ENCODE peak calls at places on chromosomes 11 and 22, in seven cellular contexts. B, L, A, Z, F, C and X are unnamed samples.

GRCh38 chr11:69287968-69288882 is 5.7 kb upstream of the MYEOV start:
- DNase-seq in A (no peak), B (no peak), Z (no peak), L (no peak), F (no peak), C (no peak), X (no peak)

GRCh38 chr11:104151404-104152204 is 12.3 kb downstream of the PDGFD start:
- DNase-seq in F (no peak), Z (no peak), L (peak; percentile 13), B (no peak), C (peak; percentile 52), A (peak; percentile 49), X (no peak)

GRCh38 chr22:39545310-39546063 is 12.9 kb upstream of the RPS19BP1 start:
- DNase-seq in C (peak; percentile 41), F (no peak), Z (peak; percentile 70), L (peak; percentile 62), A (peak; percentile 48), B (peak; percentile 76), X (no peak)

GRCh38 chr22:17581056-17581455 is 17.8 kb downstream of the SLC25A18 start:
- DNase-seq in L (no peak), F (no peak), C (no peak), A (no peak), Z (no peak), B (no peak), X (no peak)

GRCh38 chr11:50187220-50187619 is 154.5 kb downstream of the OR4C45 start:
- DNase-seq in C (no peak), Z (no peak), F (no peak), L (no peak), A (no peak), B (no peak), X (no peak)

GRCh38 chr11:108672113-108672512 is 7.2 kb downstream of the DDX10 start:
- DNase-seq in F (no peak), Z (no peak), A (peak; percentile 84), C (peak; percentile 58), L (peak; percentile 37), B (no peak), X (no peak)

GRCh38 chr11:67345247-67345948 is 7.9 kb downstream of the POLD4 start:
- DNase-seq in F (no peak), L (no peak), B (no peak), Z (no peak), A (no peak), C (peak; percentile 82), X (no peak)

GRCh38 chr11:289706-290620 is 1.0 kb downstream of the PGGHG start:
- DNase-seq in Z (no peak), C (no peak), L (no peak), A (no peak), B (no peak), F (no peak), X (no peak)

GRCh38 chr11:69053546-69054396 is 5.0 kb downstream of the TPCN2 start:
- DNase-seq in B (no peak), L (no peak), Z (no peak), A (no peak), C (no peak), F (no peak), X (no peak)

GRCh38 chr11:22624742-22625447 is 728 bp downstream of the FANCF start:
- DNase-seq in L (peak; percentile 49), C (peak; percentile 50), B (no peak), A (peak; percentile 63), Z (no peak), F (no peak), X (peak; percentile 48)

GRCh38 chr11:61697093-61697492 is 16.9 kb downstream of the DAGLA start:
- DNase-seq in F (no peak), Z (no peak), B (no peak), C (no peak), L (no peak), A (no peak), X (no peak)

GRCh38 chr11:2443881-2444300 is 423 bp downstream of the TRPM5 start:
- DNase-seq in Z (no peak), F (no peak), C (no peak), B (no peak), L (no peak), A (no peak), X (no peak)

GRCh38 chr11:57203359-57203758 is 21.6 kb downstream of the LRRC55 start:
- DNase-seq in B (no peak), L (no peak), C (peak; percentile 14), Z (no peak), A (peak; percentile 72), F (no peak), X (no peak)

GRCh38 chr11:119347242-119347641 is 737 bp upstream of the MFRP start:
- DNase-seq in C (no peak), B (no peak), L (peak; percentile 82), F (no peak), Z (no peak), A (no peak), X (no peak)

GRCh38 chr22:21044931-21045584 is 688 bp upstream of the LRRC74B start:
- DNase-seq in C (no peak), A (peak; percentile 73), L (peak; percentile 54), B (no peak), F (peak; percentile 91), Z (no peak), X (no peak)

GRCh38 chr11:61480936-61481335 is 27.6 kb upstream of the LRRC10B start:
- DNase-seq in Z (no peak), C (no peak), A (peak; percentile 46), L (no peak), F (no peak), B (peak; percentile 72), X (no peak)

GRCh38 chr11:44681698-44682097 is 45.1 kb upstream of the TSPAN18 start:
- DNase-seq in L (peak; percentile 29), B (no peak), F (no peak), Z (no peak), A (peak; percentile 47), C (no peak), X (no peak)

GRCh38 chr22:39207141-39208012 is 37.4 kb downstream of the PDGFB start:
- DNase-seq in A (peak; percentile 34), C (no peak), F (no peak), L (peak; percentile 3), B (no peak), Z (no peak), X (no peak)

GRCh38 chr11:117315285-117316196 is 515 bp downstream of the BACE1 start:
- DNase-seq in Z (peak; percentile 26), A (no peak), F (no peak), B (no peak), L (peak; percentile 69), C (no peak), X (no peak)

GRCh38 chr22:17871726-17872458 is 97.6 kb upstream of the BID start:
- DNase-seq in C (no peak), F (no peak), L (no peak), B (no peak), Z (no peak), A (no peak), X (no peak)

GRCh38 chr11:46160100-46160499 is 38.8 kb upstream of the PHF21A start:
- DNase-seq in Z (no peak), L (no peak), B (no peak), C (no peak), A (no peak), F (no peak), X (no peak)

GRCh38 chr11:71948314-71949027 is 19.6 kb downstream of the RNF121 start:
- DNase-seq in L (no peak), C (peak; percentile 64), F (no peak), B (no peak), A (no peak), Z (no peak), X (no peak)

GRCh38 chr11:11977206-11977938 is 31.1 kb downstream of the DKK3 start:
- DNase-seq in Z (no peak), L (peak; percentile 91), F (peak; percentile 90), B (no peak), A (peak; percentile 92), C (peak; percentile 74), X (peak; percentile 56)

GRCh38 chr22:49977578-49977977 is 17.0 kb downstream of the PIM3 start:
- DNase-seq in A (no peak), F (no peak), C (no peak), B (no peak), Z (no peak), L (no peak), X (no peak)

GRCh38 chr11:32792111-32792947 is 2.1 kb downstream of the CCDC73 start:
- DNase-seq in C (peak; percentile 4), B (no peak), F (no peak), L (no peak), Z (no peak), A (no peak), X (no peak)

GRCh38 chr11:126898802-126899201 is 101.8 kb downstream of the KIRREL3 start:
- DNase-seq in B (no peak), F (no peak), Z (no peak), A (no peak), L (no peak), C (no peak), X (no peak)

GRCh38 chr11:109864161-109864661 is 229.0 kb upstream of the ZC3H12C start:
- DNase-seq in F (no peak), C (no peak), A (no peak), B (no peak), L (no peak), Z (no peak), X (no peak)

GRCh38 chr22:49149721-49150608 is 677.7 kb downstream of the BRD1 start:
- DNase-seq in F (no peak), A (no peak), C (no peak), Z (no peak), B (no peak), L (no peak), X (no peak)

GRCh38 chr11:122863704-122864326 is 18.7 kb upstream of the JHY start:
- DNase-seq in F (no peak), L (peak; percentile 66), C (peak; percentile 67), Z (peak; percentile 40), A (peak; percentile 66), B (peak; percentile 45), X (no peak)

GRCh38 chr11:65498727-65498976 is 193 bp upstream of the MALAT1 start:
- DNase-seq in C (no peak), F (no peak), L (no peak), B (no peak), A (no peak), Z (no peak), X (no peak)

GRCh38 chr11:102192349-102193066 is 82.3 kb downstream of the YAP1 start:
- DNase-seq in C (no peak), Z (no peak), A (no peak), L (no peak), B (no peak), F (no peak), X (peak; percentile 61)

GRCh38 chr11:88059326-88059725 is 115.9 kb downstream of the RAB38 start:
- DNase-seq in L (no peak), C (no peak), F (no peak), Z (no peak), A (peak; percentile 2), B (no peak), X (no peak)

GRCh38 chr22:42623301-42623751 is 8.6 kb upstream of the POLDIP3 start:
- DNase-seq in Z (no peak), A (no peak), B (no peak), L (no peak), F (no peak), C (no peak), X (no peak)

GRCh38 chr11:23729088-23729487 is 767.8 kb upstream of the LUZP2 start:
- DNase-seq in Z (no peak), B (no peak), F (no peak), A (no peak), L (no peak), C (no peak), X (no peak)

GRCh38 chr11:130830563-130830950 is 85.7 kb downstream of the SNX19 start:
- DNase-seq in Z (no peak), C (no peak), A (peak; percentile 32), B (no peak), L (no peak), F (no peak), X (no peak)

GRCh38 chr22:23376256-23376655 is 195.9 kb downstream of the BCR start:
- DNase-seq in L (no peak), A (no peak), C (peak; percentile 59), F (no peak), Z (peak; percentile 14), B (no peak), X (no peak)

GRCh38 chr11:11148104-11148509 is 204.9 kb downstream of the CSNK2A3 start:
- DNase-seq in A (peak; percentile 93), C (no peak), Z (no peak), B (no peak), F (peak; percentile 90), L (peak; percentile 93), X (no peak)

GRCh38 chr11:94574193-94574961 is 7.2 kb downstream of the PIWIL4 start:
- DNase-seq in C (no peak), B (no peak), F (no peak), A (peak; percentile 64), L (peak; percentile 55), Z (no peak), X (peak; percentile 88)